ENCODE peak calls at places on chromosomes 2 and 18, in seven cellular contexts. H is psoas muscle, Z is heart left ventricle, R is heart right ventricle, A is colonic mucosa, G is HCT116, K is pancreas. S is an unnamed sample.

GRCh38 chr2:240425697-240426096 is 9.8 kb upstream of the GPC1 start:
- DNase-seq in H (no peak), Z (no peak), R (no peak), A (no peak), G (no peak), K (peak; percentile 1), S (no peak)

GRCh38 chr2:134193006-134193405 is 60.9 kb upstream of the MGAT5 start:
- DNase-seq in H (no peak), Z (no peak), R (no peak), A (no peak), G (no peak), K (no peak), S (no peak)

GRCh38 chr2:46958431-46959017 is 42.9 kb upstream of the MCFD2 start:
- DNase-seq in H (no peak), Z (no peak), R (no peak), A (no peak), G (no peak), K (no peak), S (no peak)

GRCh38 chr2:120771556-120772208 is 36.0 kb downstream of the GLI2 start:
- DNase-seq in H (peak; percentile 76), Z (peak; percentile 78), R (peak; percentile 45), A (peak; percentile 45), G (no peak), K (no peak), S (peak; percentile 83)

GRCh38 chr2:151422917-151423439 is 13.3 kb downstream of the RIF1 start:
- DNase-seq in H (no peak), Z (no peak), R (no peak), A (no peak), G (no peak), K (no peak), S (no peak)

GRCh38 chr2:30756051-30756719 is 51.1 kb downstream of the CAPN13 start:
- DNase-seq in H (no peak), Z (no peak), R (no peak), A (no peak), G (no peak), K (no peak), S (no peak)

GRCh38 chr2:151569167-151569566 is 159.5 kb downstream of the RIF1 start:
- DNase-seq in H (no peak), Z (no peak), R (no peak), A (no peak), G (no peak), K (no peak), S (no peak)

GRCh38 chr2:54475919-54476318 is 19.8 kb downstream of the SPTBN1 start:
- DNase-seq in H (no peak), Z (no peak), R (no peak), A (no peak), G (no peak), K (no peak), S (no peak)

GRCh38 chr18:76412010-76412817 is 82.8 kb downstream of the ZNF516 start:
- DNase-seq in H (no peak), Z (no peak), R (no peak), A (no peak), G (no peak), K (no peak), S (peak; percentile 89)

GRCh38 chr18:51623653-51624052 is 426.2 kb upstream of the MEX3C start:
- DNase-seq in H (no peak), Z (no peak), R (no peak), A (no peak), G (no peak), K (no peak), S (no peak)

GRCh38 chr2:188452084-188452483 is 160.4 kb downstream of the GULP1 start:
- DNase-seq in H (no peak), Z (no peak), R (no peak), A (no peak), G (no peak), K (no peak), S (no peak)

GRCh38 chr2:183232161-183232865 is 108.1 kb downstream of the NUP35 start:
- DNase-seq in H (no peak), Z (no peak), R (no peak), A (no peak), G (no peak), K (no peak), S (no peak)

GRCh38 chr18:41871229-41872000 is 83.6 kb upstream of the PIK3C3 start:
- DNase-seq in H (no peak), Z (no peak), R (no peak), A (no peak), G (no peak), K (no peak), S (no peak)

GRCh38 chr2:73112026-73112912 is 479 bp downstream of the RAB11FIP5 start:
- DNase-seq in H (peak; percentile 32), Z (peak; percentile 44), R (no peak), A (peak; percentile 29), G (peak; percentile 12), K (peak; percentile 37), S (peak; percentile 50)

GRCh38 chr18:26422472-26423162 is 125.7 kb downstream of the KCTD1 start:
- DNase-seq in H (no peak), Z (no peak), R (no peak), A (no peak), G (no peak), K (no peak), S (no peak)

GRCh38 chr2:174336403-174337336 is 1.9 kb downstream of the SP9 start:
- DNase-seq in H (peak; percentile 36), Z (no peak), R (peak; percentile 26), A (peak; percentile 60), G (peak; percentile 48), K (peak; percentile 33), S (no peak)

GRCh38 chr2:71779306-71779855 is 326.0 kb downstream of the DYSF start:
- DNase-seq in H (no peak), Z (no peak), R (no peak), A (no peak), G (no peak), K (no peak), S (peak; percentile 36)

GRCh38 chr2:48651127-48651526 is 33.5 kb downstream of the GTF2A1L start:
- DNase-seq in H (no peak), Z (no peak), R (no peak), A (no peak), G (no peak), K (no peak), S (no peak)

GRCh38 chr2:28465148-28465885 is 30.5 kb upstream of the PLB1 start:
- DNase-seq in H (no peak), Z (no peak), R (no peak), A (no peak), G (no peak), K (no peak), S (no peak)

GRCh38 chr2:231613655-231614558 is 21.2 kb downstream of the TEX44 start:
- DNase-seq in H (peak; percentile 90), Z (peak; percentile 92), R (peak; percentile 94), A (peak; percentile 89), G (peak; percentile 76), K (peak; percentile 70), S (peak; percentile 97)

GRCh38 chr2:64485961-64486360 is 32.0 kb downstream of the LGALSL start:
- DNase-seq in H (peak; percentile 22), Z (peak; percentile 58), R (peak; percentile 31), A (no peak), G (no peak), K (no peak), S (no peak)

GRCh38 chr2:138271467-138271866 is 230.1 kb upstream of the SPOPL start:
- DNase-seq in H (no peak), Z (no peak), R (no peak), A (no peak), G (no peak), K (no peak), S (no peak)

GRCh38 chr2:5064687-5065086 is 627.5 kb upstream of the SOX11 start:
- DNase-seq in H (no peak), Z (no peak), R (no peak), A (no peak), G (no peak), K (no peak), S (no peak)

GRCh38 chr2:143524001-143524608 is 394.9 kb downstream of the ARHGAP15 start:
- DNase-seq in H (no peak), Z (no peak), R (no peak), A (no peak), G (no peak), K (no peak), S (no peak)

GRCh38 chr2:191320881-191321280 is 75.7 kb downstream of the MYO1B start:
- DNase-seq in H (no peak), Z (no peak), R (no peak), A (no peak), G (no peak), K (no peak), S (no peak)

GRCh38 chr18:74382481-74382880 is 66.8 kb downstream of the C18orf63 start:
- DNase-seq in H (no peak), Z (no peak), R (no peak), A (peak; percentile 7), G (no peak), K (no peak), S (peak; percentile 38)

DNA sequence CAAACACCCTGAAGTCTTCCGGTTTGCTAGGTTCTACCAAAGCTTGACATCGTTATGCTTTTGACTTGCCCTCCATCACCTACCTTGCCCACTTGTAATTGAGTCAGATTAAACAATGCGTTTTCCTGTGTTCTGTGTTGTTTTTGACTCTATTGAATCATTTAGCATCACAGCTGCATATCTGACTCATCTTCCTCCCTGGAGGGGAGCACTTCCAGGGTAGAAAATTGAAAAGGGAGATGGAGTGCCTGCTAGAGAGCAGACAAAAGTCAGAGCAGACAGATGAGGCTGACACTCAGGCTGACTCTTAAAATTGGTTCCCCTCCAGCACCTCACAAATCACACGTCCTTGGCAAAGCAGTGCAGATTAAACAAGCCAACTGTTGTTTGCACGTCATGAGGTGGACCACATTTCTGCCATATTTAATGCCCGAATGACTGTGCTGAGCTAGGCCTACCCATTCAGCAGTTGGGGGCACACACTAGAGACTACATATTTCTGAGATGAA is 2.2 kb downstream of the MPP4 start:
- DNase-seq in H (no peak), Z (no peak), R (no peak), A (no peak), G (no peak), K (no peak), S (peak; percentile 66)
- H3K4me1 ChIP-seq in H (no peaks in the 10 kb centered on the region), Z (peaks cover 35% of the 10 kb centered on the region), R (peaks cover 39% of the 10 kb centered on the region), A (no peaks in the 10 kb centered on the region), G (peaks cover 32% of the 10 kb centered on the region), K (no peaks in the 10 kb centered on the region), S (peaks cover 46% of the 10 kb centered on the region)

GRCh38 chr2:230067990-230068657 is 600 bp downstream of the SLC16A14 start:
- DNase-seq in H (peak; percentile 35), Z (peak; percentile 56), R (peak; percentile 62), A (peak; percentile 56), G (no peak), K (peak; percentile 20), S (peak; percentile 64)
- H3K4me3 ChIP-seq in H (peak overlapping the region; percentile 69), Z (peak overlapping the region; percentile 76), R (peak overlapping the region; percentile 69), A (peak overlapping the region; percentile 65), G (peak overlapping the region; percentile 82), K (peak overlapping the region; percentile 43), S (peak overlapping the region; percentile 52)

GRCh38 chr2:110853516-110853915 is 121.1 kb downstream of the ACOXL start:
- DNase-seq in H (no peak), Z (no peak), R (no peak), A (peak; percentile 57), G (peak; percentile 27), K (no peak), S (peak; percentile 16)
- H3K4me1 ChIP-seq in H (no peaks in the 10 kb centered on the region), Z (peaks cover 3% of the 10 kb centered on the region), R (no peaks in the 10 kb centered on the region), A (no peaks in the 10 kb centered on the region), G (peaks cover 5% of the 10 kb centered on the region), K (no peaks in the 10 kb centered on the region), S (no peaks in the 10 kb centered on the region)

DNA sequence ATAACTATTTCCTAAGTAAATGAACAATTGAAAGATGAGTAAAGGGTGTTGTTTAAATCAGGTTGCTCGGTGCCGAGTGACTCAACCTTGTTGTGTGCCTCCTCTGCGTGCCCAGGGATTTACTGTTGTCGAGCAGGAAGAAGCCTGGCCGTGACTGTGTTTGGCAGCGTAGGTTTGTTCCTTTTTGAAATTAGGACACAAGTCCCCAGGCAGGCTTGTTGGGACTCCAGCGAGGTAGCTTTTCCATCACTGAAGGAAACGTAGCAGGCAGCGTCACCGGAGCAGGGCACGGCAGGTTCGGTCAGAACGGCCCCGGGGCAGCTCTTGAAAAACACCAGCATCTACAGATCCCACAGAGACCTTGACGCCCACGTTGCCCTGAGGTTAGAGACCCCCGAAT is 48.6 kb downstream of the TMEM18 start:
- DNase-seq in H (no peak), Z (no peak), R (no peak), A (no peak), G (no peak), K (no peak), S (no peak)
- H3K4me3 ChIP-seq in H (no peak overlapping the region), Z (no peak overlapping the region), R (no peak overlapping the region), A (no peak overlapping the region), G (no peak overlapping the region), K (no peak overlapping the region), S (no peak overlapping the region)